ENCODE peak calls at places on chromosome 14, in six cellular contexts. One of them, this sample, is unnamed.
A peak's percentile ranks its signal among the peaks of the same experiment; 100 is the strongest.

GRCh38 chr14:68306934-68307758 is 485.7 kb downstream of the ZFP36L1 start:
- DNase-seq in GM06990: no peak
- DNase-seq in IMR-90: peak; percentile 51
- DNase-seq in HFF-Myc: no peak
- DNase-seq in fibroblast of mammary gland: peak; percentile 39
- DNase-seq in fibroblast of lung: peak; percentile 90
- DNase-seq in this sample: no peak

GRCh38 chr14:73245401-73246325 is 8.4 kb downstream of the PAPLN start:
- DNase-seq in GM06990: peak; percentile 85
- DNase-seq in IMR-90: no peak
- DNase-seq in HFF-Myc: no peak
- DNase-seq in fibroblast of mammary gland: peak; percentile 46
- DNase-seq in fibroblast of lung: no peak
- DNase-seq in this sample: no peak

GRCh38 chr14:105010106-105010505 is 10.8 kb downstream of the CDCA4 start:
- DNase-seq in GM06990: no peak
- DNase-seq in IMR-90: no peak
- DNase-seq in HFF-Myc: no peak
- DNase-seq in fibroblast of mammary gland: no peak
- DNase-seq in fibroblast of lung: no peak
- DNase-seq in this sample: no peak

GRCh38 chr14:92659765-92660561 is 88.5 kb downstream of the LGMN start:
- DNase-seq in GM06990: no peak
- DNase-seq in IMR-90: no peak
- DNase-seq in HFF-Myc: no peak
- DNase-seq in fibroblast of mammary gland: peak; percentile 66
- DNase-seq in fibroblast of lung: no peak
- DNase-seq in this sample: no peak

GRCh38 chr14:96187216-96188050 is 17.2 kb upstream of the BDKRB2 start:
- DNase-seq in GM06990: no peak
- DNase-seq in IMR-90: peak; percentile 64
- DNase-seq in HFF-Myc: no peak
- DNase-seq in fibroblast of mammary gland: no peak
- DNase-seq in fibroblast of lung: peak; percentile 81
- DNase-seq in this sample: peak; percentile 24

GRCh38 chr14:22386924-22387775 is 201.9 kb downstream of the DAD1 start:
- DNase-seq in GM06990: no peak
- DNase-seq in IMR-90: peak; percentile 72
- DNase-seq in HFF-Myc: peak; percentile 70
- DNase-seq in fibroblast of mammary gland: peak; percentile 72
- DNase-seq in fibroblast of lung: peak; percentile 77
- DNase-seq in this sample: peak; percentile 86

GRCh38 chr14:54253195-54253947 is 143.4 kb upstream of the CDKN3 start:
- DNase-seq in GM06990: no peak
- DNase-seq in IMR-90: peak; percentile 89
- DNase-seq in HFF-Myc: peak; percentile 62
- DNase-seq in fibroblast of mammary gland: peak; percentile 94
- DNase-seq in fibroblast of lung: peak; percentile 63
- DNase-seq in this sample: peak; percentile 94

GRCh38 chr14:73788871-73789590 is 62.6 kb upstream of the PTGR2 start:
- DNase-seq in GM06990: no peak
- DNase-seq in IMR-90: no peak
- DNase-seq in HFF-Myc: no peak
- DNase-seq in fibroblast of mammary gland: no peak
- DNase-seq in fibroblast of lung: no peak
- DNase-seq in this sample: no peak

GRCh38 chr14:60647837-60648168 is 1.5 kb downstream of the SIX1 start:
- DNase-seq in GM06990: no peak
- DNase-seq in IMR-90: no peak
- DNase-seq in HFF-Myc: no peak
- DNase-seq in fibroblast of mammary gland: no peak
- DNase-seq in fibroblast of lung: no peak
- DNase-seq in this sample: no peak

GRCh38 chr14:77979666-77980351 is 179.9 kb downstream of the ADCK1 start:
- DNase-seq in GM06990: no peak
- DNase-seq in IMR-90: no peak
- DNase-seq in HFF-Myc: peak; percentile 52
- DNase-seq in fibroblast of mammary gland: peak; percentile 64
- DNase-seq in fibroblast of lung: no peak
- DNase-seq in this sample: peak; percentile 40

GRCh38 chr14:51443195-51444018 is 203.4 kb downstream of the TMX1 start:
- DNase-seq in GM06990: no peak
- DNase-seq in IMR-90: peak; percentile 61
- DNase-seq in HFF-Myc: peak; percentile 36
- DNase-seq in fibroblast of mammary gland: peak; percentile 81
- DNase-seq in fibroblast of lung: peak; percentile 68
- DNase-seq in this sample: no peak

GRCh38 chr14:62373889-62374394 is 611.7 kb downstream of the SNAPC1 start:
- DNase-seq in GM06990: no peak
- DNase-seq in IMR-90: peak; percentile 3
- DNase-seq in HFF-Myc: no peak
- DNase-seq in fibroblast of mammary gland: no peak
- DNase-seq in fibroblast of lung: no peak
- DNase-seq in this sample: no peak
- H3K4me3 ChIP-seq in GM06990: no peak overlapping the region
- H3K4me3 ChIP-seq in IMR-90: no peak overlapping the region
- H3K4me3 ChIP-seq in HFF-Myc: no peak overlapping the region
- H3K4me3 ChIP-seq in fibroblast of mammary gland: no peak overlapping the region
- H3K4me3 ChIP-seq in fibroblast of lung: no peak overlapping the region
- H3K4me3 ChIP-seq in this sample: no peak overlapping the region

GRCh38 chr14:100748944-100749343 is 22.3 kb downstream of the DLK1 start:
- DNase-seq in GM06990: no peak
- DNase-seq in IMR-90: no peak
- DNase-seq in HFF-Myc: no peak
- DNase-seq in fibroblast of mammary gland: no peak
- DNase-seq in fibroblast of lung: no peak
- DNase-seq in this sample: no peak
- TF ChIP-seq CTCF in GM06990: no peak
- TF ChIP-seq CTCF in IMR-90: no peak
- TF ChIP-seq CTCF in HFF-Myc: no peak
- TF ChIP-seq CTCF in fibroblast of mammary gland: no peak
- TF ChIP-seq CTCF in fibroblast of lung: no peak
- TF ChIP-seq CTCF in this sample: no peak

GRCh38 chr14:76754586-76754985 is 6.7 kb upstream of the VASH1 start:
- DNase-seq in GM06990: no peak
- DNase-seq in IMR-90: no peak
- DNase-seq in HFF-Myc: no peak
- DNase-seq in fibroblast of mammary gland: no peak
- DNase-seq in fibroblast of lung: no peak
- DNase-seq in this sample: no peak

GRCh38 chr14:76759589-76759988 is 1.7 kb upstream of the VASH1 start:
- DNase-seq in GM06990: no peak
- DNase-seq in IMR-90: no peak
- DNase-seq in HFF-Myc: no peak
- DNase-seq in fibroblast of mammary gland: no peak
- DNase-seq in fibroblast of lung: no peak
- DNase-seq in this sample: no peak

GRCh38 chr14:76755610-76756390 is 5.5 kb upstream of the VASH1 start:
- DNase-seq in GM06990: no peak
- DNase-seq in IMR-90: no peak
- DNase-seq in HFF-Myc: no peak
- DNase-seq in fibroblast of mammary gland: no peak
- DNase-seq in fibroblast of lung: no peak
- DNase-seq in this sample: no peak

GRCh38 chr14:76752744-76753143 is 8.5 kb upstream of the VASH1 start:
- DNase-seq in GM06990: no peak
- DNase-seq in IMR-90: no peak
- DNase-seq in HFF-Myc: no peak
- DNase-seq in fibroblast of mammary gland: no peak
- DNase-seq in fibroblast of lung: no peak
- DNase-seq in this sample: no peak

DNA sequence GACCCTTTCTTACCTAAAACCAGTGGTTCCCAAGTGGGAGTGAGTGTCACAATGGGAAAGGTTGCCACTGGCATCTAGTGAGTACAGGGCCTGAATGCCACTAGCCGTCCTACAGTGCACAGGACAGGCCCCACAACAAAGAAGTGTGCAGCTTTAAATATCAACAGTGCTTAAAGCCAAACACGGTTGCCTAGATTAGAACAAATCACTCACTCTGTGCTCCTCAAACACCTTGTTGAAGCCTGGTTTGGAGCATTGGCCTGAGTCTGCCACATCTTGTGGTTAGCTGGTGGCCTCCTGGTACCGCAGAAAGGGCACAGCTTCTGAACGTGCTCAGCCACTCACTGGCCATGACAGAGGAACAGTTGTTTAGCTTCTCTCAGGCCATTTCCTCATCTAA is 7.5 kb upstream of the VASH1 start:
- DNase-seq in GM06990: no peak
- DNase-seq in IMR-90: no peak
- DNase-seq in HFF-Myc: no peak
- DNase-seq in fibroblast of mammary gland: no peak
- DNase-seq in fibroblast of lung: no peak
- DNase-seq in this sample: no peak
- H3K4me3 ChIP-seq in GM06990: no peak overlapping the region
- H3K4me3 ChIP-seq in IMR-90: no peak overlapping the region
- H3K4me3 ChIP-seq in HFF-Myc: no peak overlapping the region
- H3K4me3 ChIP-seq in fibroblast of mammary gland: no peak overlapping the region
- H3K4me3 ChIP-seq in fibroblast of lung: no peak overlapping the region
- H3K4me3 ChIP-seq in this sample: no peak overlapping the region

GRCh38 chr14:97301931-97302559 is 504.9 kb downstream of the VRK1 start:
- DNase-seq in GM06990: no peak
- DNase-seq in IMR-90: no peak
- DNase-seq in HFF-Myc: no peak
- DNase-seq in fibroblast of mammary gland: no peak
- DNase-seq in fibroblast of lung: no peak
- DNase-seq in this sample: no peak
- TF ChIP-seq CTCF in GM06990: peak; percentile 25
- TF ChIP-seq CTCF in IMR-90: no peak
- TF ChIP-seq CTCF in HFF-Myc: no peak
- TF ChIP-seq CTCF in fibroblast of mammary gland: no peak
- TF ChIP-seq CTCF in fibroblast of lung: no peak
- TF ChIP-seq CTCF in this sample: no peak